ENCODE peak calls at places on chromosomes 6 and 20, in four cellular contexts. One of them, this sample, is unnamed.

GRCh38 chr20:45791668-45792512 is at the start of the genes DNTTIP1 and WFDC3:
- DNase-seq in lower lobe of right lung: peak; percentile 97
- DNase-seq in neural progenitor cell: peak; percentile 97
- DNase-seq in RWPE1: peak; percentile 92
- DNase-seq in this sample: peak; percentile 92

GRCh38 chr6:30283761-30284160 is 43.0 kb upstream of the TRIM39 start:
- DNase-seq in lower lobe of right lung: no peak
- DNase-seq in RWPE1: no peak
- DNase-seq in neural progenitor cell: no peak
- DNase-seq in this sample: no peak

GRCh38 chr6:350371-350770 is 41.2 kb upstream of the IRF4 start:
- DNase-seq in lower lobe of right lung: no peak
- DNase-seq in neural progenitor cell: no peak
- DNase-seq in RWPE1: no peak
- DNase-seq in this sample: no peak

GRCh38 chr6:12545837-12546658 is 170.5 kb upstream of the PHACTR1 start:
- DNase-seq in lower lobe of right lung: no peak
- DNase-seq in RWPE1: peak; percentile 71
- DNase-seq in neural progenitor cell: no peak
- DNase-seq in this sample: no peak

GRCh38 chr20:5658897-5659296 is 91.3 kb upstream of the SHLD1 start:
- DNase-seq in neural progenitor cell: no peak
- DNase-seq in lower lobe of right lung: peak; percentile 70
- DNase-seq in RWPE1: peak; percentile 70
- DNase-seq in this sample: peak; percentile 94

GRCh38 chr6:2188856-2189384 is 56.5 kb downstream of the GMDS start:
- DNase-seq in RWPE1: no peak
- DNase-seq in lower lobe of right lung: no peak
- DNase-seq in neural progenitor cell: no peak
- DNase-seq in this sample: no peak

GRCh38 chr20:54212226-54212625 is 4.3 kb downstream of the PFDN4 start:
- DNase-seq in RWPE1: no peak
- DNase-seq in lower lobe of right lung: no peak
- DNase-seq in neural progenitor cell: no peak
- DNase-seq in this sample: no peak

GRCh38 chr20:11451793-11452291 is 465.9 kb upstream of the BTBD3 start:
- DNase-seq in RWPE1: no peak
- DNase-seq in lower lobe of right lung: no peak
- DNase-seq in neural progenitor cell: peak; percentile 74
- DNase-seq in this sample: no peak

GRCh38 chr6:73309534-73309783 is 44.6 kb downstream of the DPPA5 start:
- DNase-seq in lower lobe of right lung: no peak
- DNase-seq in neural progenitor cell: no peak
- DNase-seq in RWPE1: no peak
- DNase-seq in this sample: no peak

GRCh38 chr6:122669868-122670267 is 59.7 kb downstream of the PKIB start:
- DNase-seq in RWPE1: no peak
- DNase-seq in lower lobe of right lung: no peak
- DNase-seq in neural progenitor cell: no peak
- DNase-seq in this sample: no peak

GRCh38 chr20:50513169-50514034 is 3.2 kb downstream of the PTPN1 start:
- DNase-seq in lower lobe of right lung: no peak
- DNase-seq in RWPE1: peak; percentile 63
- DNase-seq in neural progenitor cell: no peak
- DNase-seq in this sample: no peak

GRCh38 chr6:108655840-108656650 is 95.3 kb downstream of the FOXO3 start:
- DNase-seq in RWPE1: no peak
- DNase-seq in neural progenitor cell: no peak
- DNase-seq in lower lobe of right lung: no peak
- DNase-seq in this sample: no peak

GRCh38 chr6:128465368-128466343 is 54.7 kb downstream of the PTPRK start:
- DNase-seq in neural progenitor cell: no peak
- DNase-seq in RWPE1: no peak
- DNase-seq in lower lobe of right lung: no peak
- DNase-seq in this sample: no peak

GRCh38 chr20:41173161-41173721 is 35.9 kb downstream of the PLCG1 start:
- DNase-seq in lower lobe of right lung: peak; percentile 80
- DNase-seq in RWPE1: peak; percentile 91
- DNase-seq in neural progenitor cell: peak; percentile 89
- DNase-seq in this sample: no peak

GRCh38 chr6:163398796-163399195 is 15.7 kb upstream of the QKI start:
- DNase-seq in RWPE1: no peak
- DNase-seq in neural progenitor cell: no peak
- DNase-seq in lower lobe of right lung: peak; percentile 86
- DNase-seq in this sample: peak; percentile 78

GRCh38 chr6:29426654-29427053 is 11.9 kb downstream of the OR12D1 start:
- DNase-seq in neural progenitor cell: no peak
- DNase-seq in RWPE1: no peak
- DNase-seq in lower lobe of right lung: no peak
- DNase-seq in this sample: no peak

GRCh38 chr6:115945306-115945705 is 115.4 kb downstream of the FRK start:
- DNase-seq in lower lobe of right lung: no peak
- DNase-seq in RWPE1: no peak
- DNase-seq in neural progenitor cell: no peak
- DNase-seq in this sample: no peak

GRCh38 chr6:36851149-36851614 is 11.9 kb upstream of the CPNE5 start:
- DNase-seq in lower lobe of right lung: no peak
- DNase-seq in neural progenitor cell: peak; percentile 81
- DNase-seq in RWPE1: peak; percentile 51
- DNase-seq in this sample: no peak

GRCh38 chr6:29981211-29981812 is 39.0 kb downstream of the HLA-A start:
- DNase-seq in neural progenitor cell: no peak
- DNase-seq in lower lobe of right lung: no peak
- DNase-seq in RWPE1: no peak
- DNase-seq in this sample: no peak

GRCh38 chr6:165967768-165968408 is 199.8 kb downstream of the TBXT start:
- DNase-seq in lower lobe of right lung: no peak
- DNase-seq in neural progenitor cell: no peak
- DNase-seq in RWPE1: no peak
- DNase-seq in this sample: no peak

DNA sequence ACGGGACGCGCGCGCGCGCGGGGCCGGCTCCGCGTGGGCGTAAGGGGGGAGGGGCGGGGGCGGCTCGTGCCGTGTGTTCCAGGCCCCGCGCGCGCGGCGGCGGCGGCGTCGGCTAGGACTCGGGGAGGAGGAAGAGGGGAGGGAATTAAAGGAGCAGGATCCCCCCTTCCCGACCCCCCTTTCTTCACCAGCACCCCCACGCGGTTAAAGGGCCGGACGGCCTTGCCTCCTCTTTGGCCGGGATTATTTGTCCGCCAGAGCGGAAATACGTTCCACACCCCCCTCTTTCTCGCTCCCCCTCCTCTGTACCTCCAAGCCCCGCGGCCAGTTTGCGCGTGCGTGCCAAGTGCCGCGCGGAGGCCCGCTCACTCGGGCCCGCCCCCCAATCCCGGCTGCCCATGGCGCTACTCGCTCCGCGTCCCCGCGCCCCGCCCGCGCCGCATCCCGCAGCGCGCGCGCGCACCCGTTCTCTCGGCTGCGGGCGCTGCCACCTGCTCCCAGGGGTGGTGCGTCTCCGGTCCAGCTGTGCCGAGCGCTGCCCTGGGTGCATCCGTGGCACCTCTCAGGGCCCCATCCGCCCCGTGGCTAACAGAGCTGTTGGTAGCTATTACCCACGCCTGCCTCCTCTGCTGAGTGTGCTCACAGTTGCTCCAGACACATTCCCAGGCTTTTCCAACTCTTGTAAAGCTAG is at the start of gene ZBTB12:
- DNase-seq in lower lobe of right lung: peak; percentile 93
- DNase-seq in neural progenitor cell: peak; percentile 99
- DNase-seq in RWPE1: peak; percentile 89
- DNase-seq in this sample: no peak
- TF ChIP-seq CTCF in lower lobe of right lung: peak; percentile 6
- TF ChIP-seq CTCF in neural progenitor cell: no peak
- TF ChIP-seq CTCF in RWPE1: no peak
- TF ChIP-seq CTCF in this sample: no peak

DNA sequence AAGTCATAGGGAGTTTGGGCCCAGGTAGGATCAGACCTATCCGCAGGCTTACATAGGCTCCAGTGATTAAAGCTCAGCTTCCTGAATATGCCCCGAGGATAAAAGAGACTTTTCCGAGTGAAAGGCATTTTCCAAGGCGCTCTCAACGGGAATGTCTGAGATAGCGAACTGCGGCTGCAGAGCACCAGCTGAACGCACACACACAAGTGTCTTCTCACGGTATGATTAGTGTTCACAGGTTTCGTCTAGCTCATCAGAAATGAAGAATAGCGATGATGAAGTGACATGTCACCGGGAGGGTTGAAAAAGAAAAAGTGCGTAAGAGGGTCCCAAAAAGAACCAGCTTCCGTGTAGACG is 639 bp upstream of the CARMIL1 start:
- DNase-seq in neural progenitor cell: peak; percentile 62
- DNase-seq in RWPE1: peak; percentile 53
- DNase-seq in lower lobe of right lung: no peak
- DNase-seq in this sample: no peak
- TF ChIP-seq CTCF in neural progenitor cell: no peak
- TF ChIP-seq CTCF in RWPE1: no peak
- TF ChIP-seq CTCF in lower lobe of right lung: no peak
- TF ChIP-seq CTCF in this sample: no peak

GRCh38 chr20:63778857-63779256 is 39.3 kb downstream of the SLC2A4RG start:
- DNase-seq in neural progenitor cell: no peak
- DNase-seq in RWPE1: no peak
- DNase-seq in lower lobe of right lung: no peak
- DNase-seq in this sample: no peak
- TF ChIP-seq CTCF in neural progenitor cell: no peak
- TF ChIP-seq CTCF in RWPE1: no peak
- TF ChIP-seq CTCF in lower lobe of right lung: no peak
- TF ChIP-seq CTCF in this sample: no peak

GRCh38 chr6:159125014-159125609 is 44.1 kb upstream of the FNDC1 start:
- DNase-seq in lower lobe of right lung: no peak
- DNase-seq in neural progenitor cell: no peak
- DNase-seq in RWPE1: no peak
- DNase-seq in this sample: no peak
- TF ChIP-seq CTCF in lower lobe of right lung: peak; percentile 19
- TF ChIP-seq CTCF in neural progenitor cell: peak; percentile 26
- TF ChIP-seq CTCF in RWPE1: peak; percentile 14
- TF ChIP-seq CTCF in this sample: peak; percentile 37

DNA sequence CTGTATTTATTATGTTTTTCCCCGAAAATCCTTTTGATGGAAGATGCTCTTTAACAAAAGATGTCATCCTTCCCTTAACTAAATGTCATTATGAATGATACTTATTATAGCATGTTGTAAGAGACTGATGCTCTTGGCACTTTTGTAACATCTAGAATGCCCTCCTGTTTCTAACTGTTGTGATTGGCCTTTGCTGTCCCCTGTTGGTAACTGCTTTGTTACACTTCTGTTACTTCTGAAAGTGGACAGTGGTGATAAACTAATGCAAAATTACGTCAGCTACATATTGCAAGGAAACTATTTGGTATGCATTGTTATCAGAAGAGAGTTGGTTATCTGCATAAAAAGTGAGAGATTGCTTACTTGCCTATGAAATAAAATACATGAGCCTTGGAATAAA is 5.8 kb downstream of the TTK start:
- DNase-seq in RWPE1: no peak
- DNase-seq in lower lobe of right lung: no peak
- DNase-seq in neural progenitor cell: no peak
- DNase-seq in this sample: no peak
- TF ChIP-seq CTCF in RWPE1: no peak
- TF ChIP-seq CTCF in lower lobe of right lung: no peak
- TF ChIP-seq CTCF in neural progenitor cell: no peak
- TF ChIP-seq CTCF in this sample: no peak

GRCh38 chr20:60990647-60991046 is 261.4 kb upstream of the CDH4 start:
- DNase-seq in neural progenitor cell: no peak
- DNase-seq in lower lobe of right lung: no peak
- DNase-seq in RWPE1: no peak
- DNase-seq in this sample: no peak

GRCh38 chr20:60999256-60999655 is 252.8 kb upstream of the CDH4 start:
- DNase-seq in lower lobe of right lung: no peak
- DNase-seq in RWPE1: no peak
- DNase-seq in neural progenitor cell: no peak
- DNase-seq in this sample: no peak

DNA sequence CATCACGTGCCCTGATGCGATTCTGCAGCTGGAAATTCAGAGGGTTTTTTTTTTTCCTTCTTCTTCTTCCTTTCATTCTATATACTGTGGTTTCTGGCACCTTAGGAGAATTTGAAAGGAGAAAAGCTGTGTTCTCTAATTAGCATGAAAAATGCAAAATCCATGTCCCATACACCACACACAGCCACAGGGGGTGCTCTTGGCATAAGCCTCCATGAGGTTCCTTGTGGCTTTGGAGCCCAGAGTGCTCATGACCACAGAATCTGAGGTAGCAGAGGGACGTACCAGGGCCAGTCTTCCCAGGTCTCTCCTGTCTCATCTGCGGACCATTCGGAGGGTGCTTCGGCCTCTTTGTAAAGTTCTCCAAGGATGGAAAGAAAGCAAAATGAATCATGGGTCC is 258.4 kb upstream of the CDH4 start:
- DNase-seq in neural progenitor cell: no peak
- DNase-seq in lower lobe of right lung: no peak
- DNase-seq in RWPE1: no peak
- DNase-seq in this sample: no peak
- TF ChIP-seq CTCF in neural progenitor cell: peak; percentile 23
- TF ChIP-seq CTCF in lower lobe of right lung: no peak
- TF ChIP-seq CTCF in RWPE1: no peak
- TF ChIP-seq CTCF in this sample: no peak

DNA sequence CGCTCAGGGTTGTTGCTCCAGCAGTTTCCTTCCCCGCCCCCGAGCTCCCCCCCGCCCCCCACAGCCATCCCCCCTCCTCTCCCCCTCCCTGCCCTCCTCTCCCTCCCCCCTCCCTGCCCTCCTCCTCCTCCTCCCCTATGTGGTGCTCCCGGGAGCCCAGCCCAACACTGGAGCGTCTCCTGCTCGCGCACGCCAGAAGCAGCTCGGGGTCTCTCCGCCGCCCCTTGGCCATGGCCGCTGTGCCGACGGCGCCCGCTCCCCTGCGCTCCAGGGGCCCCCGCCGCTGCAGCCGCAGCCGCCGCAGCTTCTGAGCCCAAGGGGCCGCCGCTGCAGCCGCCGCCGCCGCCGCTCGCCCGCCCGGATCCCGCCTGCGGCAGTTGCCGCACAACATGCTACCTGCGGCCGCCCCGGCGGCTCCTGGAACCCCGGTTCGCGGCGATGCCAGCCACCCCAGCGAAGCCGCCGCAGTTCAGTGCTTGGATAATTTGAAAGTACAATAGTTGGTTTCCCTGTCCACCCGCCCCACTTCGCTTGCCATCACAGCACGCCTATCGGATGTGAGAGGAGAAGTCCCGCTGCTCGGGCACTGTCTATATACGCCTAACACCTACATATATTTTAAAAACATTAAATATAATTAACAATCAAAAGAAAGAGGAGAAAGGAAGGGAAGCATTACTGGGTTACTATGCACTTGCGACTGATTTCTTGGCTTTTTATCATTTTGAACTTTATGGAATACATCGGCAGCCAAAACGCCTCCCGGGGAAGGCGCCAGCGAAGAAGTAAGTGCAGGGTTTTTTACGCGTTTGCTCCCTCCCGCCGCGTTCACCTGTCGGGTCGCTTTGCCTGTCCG is at the start of gene RSPO3:
- DNase-seq in lower lobe of right lung: peak; percentile 47
- DNase-seq in neural progenitor cell: peak; percentile 63
- DNase-seq in RWPE1: no peak
- DNase-seq in this sample: peak; percentile 55
- TF ChIP-seq CTCF in lower lobe of right lung: no peak
- TF ChIP-seq CTCF in neural progenitor cell: no peak
- TF ChIP-seq CTCF in RWPE1: no peak
- TF ChIP-seq CTCF in this sample: no peak